ENCODE peak calls at places on chromosomes 12 and 14, in seven cellular contexts. H, T, W, K, U, B and I are unnamed samples.
A peak's percentile ranks its signal among the peaks of the same experiment; 100 is the strongest.

GRCh38 chr14:76977793-76978730 is 50.4 kb downstream of the IRF2BPL start:
- DNase-seq in H (no peak), T (no peak), W (peak; percentile 47), K (peak; percentile 52), U (peak; percentile 67), B (peak; percentile 81), I (no peak)

GRCh38 chr14:93173943-93174395 is 10.7 kb downstream of the MOAP1 start:
- DNase-seq in H (no peak), T (no peak), W (peak; percentile 44), K (no peak), U (peak; percentile 16), B (no peak), I (no peak)

GRCh38 chr12:3203713-3204112 is 126.5 kb downstream of the TSPAN9 start:
- DNase-seq in H (no peak), T (no peak), W (no peak), K (no peak), U (no peak), B (no peak), I (no peak)

GRCh38 chr12:7064516-7064915 is 4.0 kb downstream of the C1S start:
- DNase-seq in H (no peak), T (no peak), W (no peak), K (no peak), U (no peak), B (no peak), I (no peak)

GRCh38 chr14:102606296-102606695 is 13.8 kb downstream of the RCOR1 start:
- DNase-seq in H (no peak), T (no peak), W (no peak), K (no peak), U (no peak), B (peak; percentile 68), I (no peak)

GRCh38 chr14:21263284-21264024 is 5.8 kb downstream of the HNRNPC start:
- DNase-seq in H (no peak), T (no peak), W (no peak), K (no peak), U (peak; percentile 12), B (no peak), I (no peak)

GRCh38 chr12:120257041-120257821 is 8.3 kb downstream of the PXN start:
- DNase-seq in H (no peak), T (no peak), W (peak; percentile 54), K (no peak), U (no peak), B (no peak), I (peak; percentile 71)

GRCh38 chr12:44960423-44960822 is 84.3 kb upstream of the NELL2 start:
- DNase-seq in H (no peak), T (no peak), W (no peak), K (no peak), U (no peak), B (no peak), I (no peak)

GRCh38 chr12:132084681-132085635 is 59.2 kb downstream of the DDX51 start:
- DNase-seq in H (no peak), T (no peak), W (peak; percentile 87), K (peak; percentile 84), U (peak; percentile 85), B (no peak), I (peak; percentile 45)

GRCh38 chr12:12724421-12725085 is 7.4 kb downstream of the CDKN1B start:
- DNase-seq in H (no peak), T (no peak), W (peak; percentile 72), K (no peak), U (peak; percentile 37), B (no peak), I (no peak)

DNA sequence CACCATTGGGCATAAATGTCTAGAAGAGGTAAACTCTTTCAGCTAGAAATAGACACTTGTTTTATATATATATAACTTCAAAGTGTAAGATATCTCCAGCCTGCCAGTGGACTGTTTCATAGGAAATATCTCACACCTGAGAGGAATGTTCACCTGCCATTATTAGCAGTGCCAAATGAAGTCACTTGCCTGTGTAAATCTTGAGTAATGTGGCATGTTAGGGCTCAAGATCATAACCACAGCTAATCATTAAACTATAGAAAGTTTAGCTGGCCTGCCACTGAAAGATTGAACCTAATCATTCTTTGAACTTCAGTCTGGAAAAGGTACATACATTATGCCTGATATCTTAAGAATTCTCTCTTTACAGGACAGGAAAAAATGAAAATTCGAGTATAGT is 25.5 kb upstream of the KCNJ8 start:
- DNase-seq in H (no peak), T (no peak), W (no peak), K (no peak), U (no peak), B (no peak), I (no peak)
- TF ChIP-seq JUND in H (no peak), T (no peak), W (no peak), K (no peak), U (no peak), B (no peak), I (no peak)

DNA sequence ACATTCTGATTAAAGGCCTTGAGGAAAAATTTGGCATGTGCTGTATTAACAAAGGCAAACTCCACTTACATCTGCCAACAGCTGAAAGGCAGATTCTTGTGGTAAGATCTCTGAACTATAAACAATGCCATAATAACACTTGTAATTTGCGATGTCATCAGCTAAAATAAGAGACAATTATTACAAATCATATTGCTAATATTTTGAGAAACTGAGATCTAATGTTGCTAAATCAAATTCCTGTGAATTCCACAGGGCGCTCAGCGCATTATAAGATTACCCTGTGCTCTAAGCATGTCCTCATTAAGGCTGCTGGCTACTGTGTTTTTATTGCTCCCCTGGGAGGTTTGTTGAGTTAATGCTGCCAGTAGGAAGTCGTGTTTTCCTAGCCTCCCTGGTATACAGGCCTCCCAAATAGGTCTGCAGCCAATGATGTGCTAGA is 244.8 kb downstream of the DACT1 start:
- DNase-seq in H (no peak), T (no peak), W (no peak), K (no peak), U (no peak), B (no peak), I (no peak)
- TF ChIP-seq JUND in H (no peak), T (no peak), W (no peak), K (no peak), U (no peak), B (no peak), I (no peak)

GRCh38 chr12:66831495-66831894 is 152.6 kb upstream of the GRIP1 start:
- DNase-seq in H (no peak), T (no peak), W (no peak), K (no peak), U (no peak), B (no peak), I (no peak)

GRCh38 chr12:66832997-66833396 is 154.1 kb upstream of the GRIP1 start:
- DNase-seq in H (no peak), T (no peak), W (no peak), K (no peak), U (no peak), B (no peak), I (no peak)

GRCh38 chr12:66823857-66824570 is 145.1 kb upstream of the GRIP1 start:
- DNase-seq in H (no peak), T (no peak), W (no peak), K (no peak), U (no peak), B (no peak), I (peak; percentile 20)

GRCh38 chr12:66829660-66830325 is 150.9 kb upstream of the GRIP1 start:
- DNase-seq in H (no peak), T (no peak), W (no peak), K (no peak), U (no peak), B (no peak), I (no peak)
- TF ChIP-seq JUND in H (no peak), T (no peak), W (no peak), K (no peak), U (no peak), B (no peak), I (no peak)

GRCh38 chr14:34536951-34537676 is 2.4 kb downstream of the EAPP start:
- DNase-seq in H (no peak), T (no peak), W (no peak), K (no peak), U (no peak), B (no peak), I (no peak)
- TF ChIP-seq JUND in H (no peak), T (no peak), W (peak; percentile 21), K (no peak), U (no peak), B (no peak), I (no peak)

GRCh38 chr12:94616217-94616729 is 34.1 kb downstream of the TMCC3 start:
- DNase-seq in H (no peak), T (no peak), W (no peak), K (no peak), U (peak; percentile 68), B (no peak), I (no peak)
- TF ChIP-seq JUND in H (peak; percentile 21), T (no peak), W (no peak), K (no peak), U (no peak), B (no peak), I (no peak)

GRCh38 chr14:69569859-69570258 is 4.8 kb downstream of the CCDC177 start:
- DNase-seq in H (no peak), T (no peak), W (no peak), K (no peak), U (no peak), B (no peak), I (peak; percentile 27)
- TF ChIP-seq JUND in H (no peak), T (no peak), W (no peak), K (no peak), U (no peak), B (no peak), I (no peak)

DNA sequence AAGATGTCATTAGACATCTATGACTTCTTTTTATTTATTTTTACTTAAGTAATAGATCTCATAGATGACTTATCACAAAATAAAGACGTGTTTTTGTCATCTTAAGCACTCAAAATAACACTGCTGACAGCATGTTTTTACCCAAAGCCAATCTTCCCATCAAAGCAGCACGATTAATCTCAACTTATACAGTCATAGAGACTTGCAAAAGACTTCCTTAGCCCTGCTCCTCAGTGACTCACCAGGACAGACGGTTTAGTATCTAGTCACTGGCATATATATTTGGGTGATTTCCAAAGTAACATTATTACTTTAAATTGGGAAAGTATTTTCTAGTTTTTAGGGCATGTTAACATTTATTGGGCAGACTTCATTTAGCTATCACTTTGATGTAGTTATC is 3.8 kb downstream of the TMEM52B start:
- DNase-seq in H (no peak), T (no peak), W (no peak), K (no peak), U (no peak), B (no peak), I (no peak)
- TF ChIP-seq JUND in H (no peak), T (no peak), W (no peak), K (no peak), U (no peak), B (no peak), I (no peak)

GRCh38 chr14:38389666-38390065 is 133.8 kb upstream of the CLEC14A start:
- DNase-seq in H (no peak), T (no peak), W (no peak), K (no peak), U (no peak), B (no peak), I (no peak)
- TF ChIP-seq JUND in H (no peak), T (no peak), W (no peak), K (no peak), U (no peak), B (no peak), I (no peak)